ENCODE peak calls at places on chromosomes 1 and 21, in ten cellular contexts. One of them, this sample, is unnamed.
A peak's percentile ranks its signal among the peaks of the same experiment; 100 is the strongest.

GRCh38 chr1:109687641-109688499 is at the start of gene GSTM1:
- DNase-seq in stimulated activated CD4-positive, alpha-beta T cell treated with anti-CD3 and anti-CD28 coated beads, Interleukin-2, amount 100 ng/mL, for 48 hours: peak; percentile 49
- DNase-seq in fibroblast of mammary gland: peak; percentile 60
- DNase-seq in NCI-H748 treated with DMSO at 0.1 percent for 48 hours: no peak
- DNase-seq in fibroblast of lung: peak; percentile 78
- DNase-seq in activated CD8-positive, alpha-beta memory T cell treated with anti-CD3 and anti-CD28 coated beads for 1 hour: peak; percentile 65
- DNase-seq in nephron progenitor cell: peak; percentile 69
- DNase-seq in posterior cingulate gyrus: no peak
- DNase-seq in GM19239: peak; percentile 72
- DNase-seq in stimulated activated CD8-positive, alpha-beta memory T cell treated with anti-CD3 and anti-CD28 coated beads, Interleukin-15, amount 100 ng/mL, for 48 hours: no peak
- DNase-seq in this sample: no peak

GRCh38 chr1:196381544-196381943 is 226.7 kb downstream of the KCNT2 start:
- DNase-seq in stimulated activated CD4-positive, alpha-beta T cell treated with anti-CD3 and anti-CD28 coated beads, Interleukin-2, amount 100 ng/mL, for 48 hours: no peak
- DNase-seq in activated CD8-positive, alpha-beta memory T cell treated with anti-CD3 and anti-CD28 coated beads for 1 hour: no peak
- DNase-seq in GM19239: no peak
- DNase-seq in nephron progenitor cell: no peak
- DNase-seq in NCI-H748 treated with DMSO at 0.1 percent for 48 hours: peak; percentile 19
- DNase-seq in fibroblast of mammary gland: no peak
- DNase-seq in fibroblast of lung: no peak
- DNase-seq in posterior cingulate gyrus: no peak
- DNase-seq in stimulated activated CD8-positive, alpha-beta memory T cell treated with anti-CD3 and anti-CD28 coated beads, Interleukin-15, amount 100 ng/mL, for 48 hours: no peak
- DNase-seq in this sample: no peak

GRCh38 chr21:38788275-38788911 is 17.3 kb upstream of the ETS2 start:
- DNase-seq in stimulated activated CD4-positive, alpha-beta T cell treated with anti-CD3 and anti-CD28 coated beads, Interleukin-2, amount 100 ng/mL, for 48 hours: no peak
- DNase-seq in posterior cingulate gyrus: no peak
- DNase-seq in fibroblast of mammary gland: no peak
- DNase-seq in GM19239: no peak
- DNase-seq in NCI-H748 treated with DMSO at 0.1 percent for 48 hours: no peak
- DNase-seq in activated CD8-positive, alpha-beta memory T cell treated with anti-CD3 and anti-CD28 coated beads for 1 hour: no peak
- DNase-seq in stimulated activated CD8-positive, alpha-beta memory T cell treated with anti-CD3 and anti-CD28 coated beads, Interleukin-15, amount 100 ng/mL, for 48 hours: no peak
- DNase-seq in nephron progenitor cell: no peak
- DNase-seq in fibroblast of lung: no peak
- DNase-seq in this sample: no peak

GRCh38 chr21:32954353-32954752 is 71.4 kb upstream of the OLIG2 start:
- DNase-seq in posterior cingulate gyrus: no peak
- DNase-seq in activated CD8-positive, alpha-beta memory T cell treated with anti-CD3 and anti-CD28 coated beads for 1 hour: no peak
- DNase-seq in nephron progenitor cell: no peak
- DNase-seq in fibroblast of lung: no peak
- DNase-seq in stimulated activated CD8-positive, alpha-beta memory T cell treated with anti-CD3 and anti-CD28 coated beads, Interleukin-15, amount 100 ng/mL, for 48 hours: no peak
- DNase-seq in GM19239: no peak
- DNase-seq in NCI-H748 treated with DMSO at 0.1 percent for 48 hours: no peak
- DNase-seq in stimulated activated CD4-positive, alpha-beta T cell treated with anti-CD3 and anti-CD28 coated beads, Interleukin-2, amount 100 ng/mL, for 48 hours: no peak
- DNase-seq in fibroblast of mammary gland: no peak
- DNase-seq in this sample: no peak

GRCh38 chr1:182955596-182956588 is 2.9 kb upstream of the SHCBP1L start:
- DNase-seq in GM19239: no peak
- DNase-seq in activated CD8-positive, alpha-beta memory T cell treated with anti-CD3 and anti-CD28 coated beads for 1 hour: no peak
- DNase-seq in posterior cingulate gyrus: no peak
- DNase-seq in nephron progenitor cell: no peak
- DNase-seq in fibroblast of lung: peak; percentile 70
- DNase-seq in stimulated activated CD4-positive, alpha-beta T cell treated with anti-CD3 and anti-CD28 coated beads, Interleukin-2, amount 100 ng/mL, for 48 hours: no peak
- DNase-seq in stimulated activated CD8-positive, alpha-beta memory T cell treated with anti-CD3 and anti-CD28 coated beads, Interleukin-15, amount 100 ng/mL, for 48 hours: no peak
- DNase-seq in NCI-H748 treated with DMSO at 0.1 percent for 48 hours: no peak
- DNase-seq in fibroblast of mammary gland: peak; percentile 97
- DNase-seq in this sample: peak; percentile 93

GRCh38 chr1:155127105-155127671 is 488 bp upstream of the EFNA1 start:
- DNase-seq in stimulated activated CD8-positive, alpha-beta memory T cell treated with anti-CD3 and anti-CD28 coated beads, Interleukin-15, amount 100 ng/mL, for 48 hours: no peak
- DNase-seq in stimulated activated CD4-positive, alpha-beta T cell treated with anti-CD3 and anti-CD28 coated beads, Interleukin-2, amount 100 ng/mL, for 48 hours: no peak
- DNase-seq in activated CD8-positive, alpha-beta memory T cell treated with anti-CD3 and anti-CD28 coated beads for 1 hour: no peak
- DNase-seq in GM19239: no peak
- DNase-seq in posterior cingulate gyrus: peak; percentile 80
- DNase-seq in NCI-H748 treated with DMSO at 0.1 percent for 48 hours: peak; percentile 50
- DNase-seq in fibroblast of lung: peak; percentile 66
- DNase-seq in fibroblast of mammary gland: peak; percentile 70
- DNase-seq in nephron progenitor cell: peak; percentile 56
- DNase-seq in this sample: peak; percentile 35

GRCh38 chr21:44413566-44414290 is 41.6 kb upstream of the LRRC3 start:
- DNase-seq in stimulated activated CD4-positive, alpha-beta T cell treated with anti-CD3 and anti-CD28 coated beads, Interleukin-2, amount 100 ng/mL, for 48 hours: no peak
- DNase-seq in fibroblast of lung: no peak
- DNase-seq in stimulated activated CD8-positive, alpha-beta memory T cell treated with anti-CD3 and anti-CD28 coated beads, Interleukin-15, amount 100 ng/mL, for 48 hours: no peak
- DNase-seq in activated CD8-positive, alpha-beta memory T cell treated with anti-CD3 and anti-CD28 coated beads for 1 hour: no peak
- DNase-seq in posterior cingulate gyrus: peak; percentile 5
- DNase-seq in fibroblast of mammary gland: no peak
- DNase-seq in GM19239: no peak
- DNase-seq in nephron progenitor cell: no peak
- DNase-seq in NCI-H748 treated with DMSO at 0.1 percent for 48 hours: no peak
- DNase-seq in this sample: no peak

GRCh38 chr1:240522122-240522822 is 89.7 kb downstream of the GREM2 start:
- DNase-seq in activated CD8-positive, alpha-beta memory T cell treated with anti-CD3 and anti-CD28 coated beads for 1 hour: no peak
- DNase-seq in fibroblast of mammary gland: no peak
- DNase-seq in posterior cingulate gyrus: no peak
- DNase-seq in stimulated activated CD4-positive, alpha-beta T cell treated with anti-CD3 and anti-CD28 coated beads, Interleukin-2, amount 100 ng/mL, for 48 hours: no peak
- DNase-seq in nephron progenitor cell: no peak
- DNase-seq in GM19239: no peak
- DNase-seq in NCI-H748 treated with DMSO at 0.1 percent for 48 hours: peak; percentile 70
- DNase-seq in stimulated activated CD8-positive, alpha-beta memory T cell treated with anti-CD3 and anti-CD28 coated beads, Interleukin-15, amount 100 ng/mL, for 48 hours: no peak
- DNase-seq in fibroblast of lung: no peak
- DNase-seq in this sample: no peak

GRCh38 chr21:40421121-40421520 is 425.8 kb downstream of the DSCAM start:
- DNase-seq in GM19239: no peak
- DNase-seq in stimulated activated CD8-positive, alpha-beta memory T cell treated with anti-CD3 and anti-CD28 coated beads, Interleukin-15, amount 100 ng/mL, for 48 hours: no peak
- DNase-seq in nephron progenitor cell: no peak
- DNase-seq in posterior cingulate gyrus: no peak
- DNase-seq in fibroblast of mammary gland: no peak
- DNase-seq in fibroblast of lung: no peak
- DNase-seq in NCI-H748 treated with DMSO at 0.1 percent for 48 hours: no peak
- DNase-seq in activated CD8-positive, alpha-beta memory T cell treated with anti-CD3 and anti-CD28 coated beads for 1 hour: no peak
- DNase-seq in stimulated activated CD4-positive, alpha-beta T cell treated with anti-CD3 and anti-CD28 coated beads, Interleukin-2, amount 100 ng/mL, for 48 hours: no peak
- DNase-seq in this sample: no peak

GRCh38 chr21:46158666-46159300 is 3.4 kb upstream of the FTCD start:
- DNase-seq in fibroblast of mammary gland: no peak
- DNase-seq in stimulated activated CD8-positive, alpha-beta memory T cell treated with anti-CD3 and anti-CD28 coated beads, Interleukin-15, amount 100 ng/mL, for 48 hours: no peak
- DNase-seq in nephron progenitor cell: no peak
- DNase-seq in stimulated activated CD4-positive, alpha-beta T cell treated with anti-CD3 and anti-CD28 coated beads, Interleukin-2, amount 100 ng/mL, for 48 hours: no peak
- DNase-seq in posterior cingulate gyrus: peak; percentile 3
- DNase-seq in activated CD8-positive, alpha-beta memory T cell treated with anti-CD3 and anti-CD28 coated beads for 1 hour: no peak
- DNase-seq in GM19239: no peak
- DNase-seq in fibroblast of lung: no peak
- DNase-seq in NCI-H748 treated with DMSO at 0.1 percent for 48 hours: no peak
- DNase-seq in this sample: no peak

GRCh38 chr21:19853709-19854575 is 1144.3 kb upstream of the NCAM2 start:
- DNase-seq in fibroblast of mammary gland: no peak
- DNase-seq in posterior cingulate gyrus: no peak
- DNase-seq in activated CD8-positive, alpha-beta memory T cell treated with anti-CD3 and anti-CD28 coated beads for 1 hour: no peak
- DNase-seq in stimulated activated CD4-positive, alpha-beta T cell treated with anti-CD3 and anti-CD28 coated beads, Interleukin-2, amount 100 ng/mL, for 48 hours: no peak
- DNase-seq in fibroblast of lung: no peak
- DNase-seq in NCI-H748 treated with DMSO at 0.1 percent for 48 hours: peak; percentile 53
- DNase-seq in nephron progenitor cell: peak; percentile 44
- DNase-seq in stimulated activated CD8-positive, alpha-beta memory T cell treated with anti-CD3 and anti-CD28 coated beads, Interleukin-15, amount 100 ng/mL, for 48 hours: no peak
- DNase-seq in GM19239: no peak
- DNase-seq in this sample: no peak

GRCh38 chr1:168794057-168794456 is 65.1 kb upstream of the DPT start:
- DNase-seq in posterior cingulate gyrus: no peak
- DNase-seq in nephron progenitor cell: no peak
- DNase-seq in fibroblast of lung: no peak
- DNase-seq in stimulated activated CD8-positive, alpha-beta memory T cell treated with anti-CD3 and anti-CD28 coated beads, Interleukin-15, amount 100 ng/mL, for 48 hours: no peak
- DNase-seq in NCI-H748 treated with DMSO at 0.1 percent for 48 hours: no peak
- DNase-seq in GM19239: no peak
- DNase-seq in fibroblast of mammary gland: peak; percentile 43
- DNase-seq in stimulated activated CD4-positive, alpha-beta T cell treated with anti-CD3 and anti-CD28 coated beads, Interleukin-2, amount 100 ng/mL, for 48 hours: no peak
- DNase-seq in activated CD8-positive, alpha-beta memory T cell treated with anti-CD3 and anti-CD28 coated beads for 1 hour: no peak
- DNase-seq in this sample: peak; percentile 14

GRCh38 chr1:1431845-1432565 is 3.5 kb upstream of the VWA1 start:
- DNase-seq in stimulated activated CD8-positive, alpha-beta memory T cell treated with anti-CD3 and anti-CD28 coated beads, Interleukin-15, amount 100 ng/mL, for 48 hours: no peak
- DNase-seq in nephron progenitor cell: peak; percentile 60
- DNase-seq in NCI-H748 treated with DMSO at 0.1 percent for 48 hours: no peak
- DNase-seq in GM19239: peak; percentile 14
- DNase-seq in fibroblast of mammary gland: no peak
- DNase-seq in posterior cingulate gyrus: no peak
- DNase-seq in activated CD8-positive, alpha-beta memory T cell treated with anti-CD3 and anti-CD28 coated beads for 1 hour: no peak
- DNase-seq in stimulated activated CD4-positive, alpha-beta T cell treated with anti-CD3 and anti-CD28 coated beads, Interleukin-2, amount 100 ng/mL, for 48 hours: no peak
- DNase-seq in fibroblast of lung: peak; percentile 41
- DNase-seq in this sample: no peak

GRCh38 chr1:10541286-10541685 is 66.5 kb downstream of the PEX14 start:
- DNase-seq in nephron progenitor cell: no peak
- DNase-seq in GM19239: no peak
- DNase-seq in fibroblast of lung: no peak
- DNase-seq in stimulated activated CD8-positive, alpha-beta memory T cell treated with anti-CD3 and anti-CD28 coated beads, Interleukin-15, amount 100 ng/mL, for 48 hours: no peak
- DNase-seq in NCI-H748 treated with DMSO at 0.1 percent for 48 hours: no peak
- DNase-seq in activated CD8-positive, alpha-beta memory T cell treated with anti-CD3 and anti-CD28 coated beads for 1 hour: no peak
- DNase-seq in stimulated activated CD4-positive, alpha-beta T cell treated with anti-CD3 and anti-CD28 coated beads, Interleukin-2, amount 100 ng/mL, for 48 hours: no peak
- DNase-seq in posterior cingulate gyrus: no peak
- DNase-seq in fibroblast of mammary gland: no peak
- DNase-seq in this sample: no peak

GRCh38 chr1:168079761-168080160 is 57.0 kb downstream of the GPR161 start:
- DNase-seq in stimulated activated CD4-positive, alpha-beta T cell treated with anti-CD3 and anti-CD28 coated beads, Interleukin-2, amount 100 ng/mL, for 48 hours: no peak
- DNase-seq in fibroblast of mammary gland: peak; percentile 66
- DNase-seq in GM19239: no peak
- DNase-seq in activated CD8-positive, alpha-beta memory T cell treated with anti-CD3 and anti-CD28 coated beads for 1 hour: no peak
- DNase-seq in nephron progenitor cell: no peak
- DNase-seq in NCI-H748 treated with DMSO at 0.1 percent for 48 hours: no peak
- DNase-seq in posterior cingulate gyrus: no peak
- DNase-seq in fibroblast of lung: no peak
- DNase-seq in stimulated activated CD8-positive, alpha-beta memory T cell treated with anti-CD3 and anti-CD28 coated beads, Interleukin-15, amount 100 ng/mL, for 48 hours: no peak
- DNase-seq in this sample: peak; percentile 18

GRCh38 chr1:66217021-66217420 is 316.9 kb upstream of the SGIP1 start:
- DNase-seq in activated CD8-positive, alpha-beta memory T cell treated with anti-CD3 and anti-CD28 coated beads for 1 hour: no peak
- DNase-seq in nephron progenitor cell: no peak
- DNase-seq in GM19239: no peak
- DNase-seq in NCI-H748 treated with DMSO at 0.1 percent for 48 hours: no peak
- DNase-seq in stimulated activated CD4-positive, alpha-beta T cell treated with anti-CD3 and anti-CD28 coated beads, Interleukin-2, amount 100 ng/mL, for 48 hours: no peak
- DNase-seq in posterior cingulate gyrus: no peak
- DNase-seq in fibroblast of mammary gland: peak; percentile 92
- DNase-seq in fibroblast of lung: peak; percentile 28
- DNase-seq in stimulated activated CD8-positive, alpha-beta memory T cell treated with anti-CD3 and anti-CD28 coated beads, Interleukin-15, amount 100 ng/mL, for 48 hours: no peak
- DNase-seq in this sample: peak; percentile 42

GRCh38 chr1:33997127-33998047 is 133.5 kb downstream of the HMGB4 start:
- DNase-seq in nephron progenitor cell: no peak
- DNase-seq in activated CD8-positive, alpha-beta memory T cell treated with anti-CD3 and anti-CD28 coated beads for 1 hour: no peak
- DNase-seq in fibroblast of lung: no peak
- DNase-seq in posterior cingulate gyrus: no peak
- DNase-seq in stimulated activated CD8-positive, alpha-beta memory T cell treated with anti-CD3 and anti-CD28 coated beads, Interleukin-15, amount 100 ng/mL, for 48 hours: no peak
- DNase-seq in GM19239: no peak
- DNase-seq in stimulated activated CD4-positive, alpha-beta T cell treated with anti-CD3 and anti-CD28 coated beads, Interleukin-2, amount 100 ng/mL, for 48 hours: no peak
- DNase-seq in fibroblast of mammary gland: no peak
- DNase-seq in NCI-H748 treated with DMSO at 0.1 percent for 48 hours: no peak
- DNase-seq in this sample: no peak

GRCh38 chr1:2592672-2593071 is 6.1 kb downstream of the PRXL2B start:
- DNase-seq in activated CD8-positive, alpha-beta memory T cell treated with anti-CD3 and anti-CD28 coated beads for 1 hour: no peak
- DNase-seq in nephron progenitor cell: no peak
- DNase-seq in stimulated activated CD8-positive, alpha-beta memory T cell treated with anti-CD3 and anti-CD28 coated beads, Interleukin-15, amount 100 ng/mL, for 48 hours: no peak
- DNase-seq in NCI-H748 treated with DMSO at 0.1 percent for 48 hours: no peak
- DNase-seq in posterior cingulate gyrus: no peak
- DNase-seq in GM19239: no peak
- DNase-seq in fibroblast of mammary gland: no peak
- DNase-seq in fibroblast of lung: no peak
- DNase-seq in stimulated activated CD4-positive, alpha-beta T cell treated with anti-CD3 and anti-CD28 coated beads, Interleukin-2, amount 100 ng/mL, for 48 hours: no peak
- DNase-seq in this sample: no peak

GRCh38 chr1:169945171-169945570 is 51.5 kb upstream of the SCYL3 start:
- DNase-seq in activated CD8-positive, alpha-beta memory T cell treated with anti-CD3 and anti-CD28 coated beads for 1 hour: no peak
- DNase-seq in nephron progenitor cell: no peak
- DNase-seq in GM19239: no peak
- DNase-seq in fibroblast of mammary gland: no peak
- DNase-seq in stimulated activated CD4-positive, alpha-beta T cell treated with anti-CD3 and anti-CD28 coated beads, Interleukin-2, amount 100 ng/mL, for 48 hours: no peak
- DNase-seq in fibroblast of lung: no peak
- DNase-seq in NCI-H748 treated with DMSO at 0.1 percent for 48 hours: no peak
- DNase-seq in posterior cingulate gyrus: no peak
- DNase-seq in stimulated activated CD8-positive, alpha-beta memory T cell treated with anti-CD3 and anti-CD28 coated beads, Interleukin-15, amount 100 ng/mL, for 48 hours: no peak
- DNase-seq in this sample: no peak

GRCh38 chr1:96973605-96974004 is 252.0 kb downstream of the PTBP2 start:
- DNase-seq in stimulated activated CD8-positive, alpha-beta memory T cell treated with anti-CD3 and anti-CD28 coated beads, Interleukin-15, amount 100 ng/mL, for 48 hours: no peak
- DNase-seq in fibroblast of mammary gland: peak; percentile 47
- DNase-seq in NCI-H748 treated with DMSO at 0.1 percent for 48 hours: no peak
- DNase-seq in nephron progenitor cell: no peak
- DNase-seq in posterior cingulate gyrus: no peak
- DNase-seq in GM19239: no peak
- DNase-seq in activated CD8-positive, alpha-beta memory T cell treated with anti-CD3 and anti-CD28 coated beads for 1 hour: no peak
- DNase-seq in fibroblast of lung: no peak
- DNase-seq in stimulated activated CD4-positive, alpha-beta T cell treated with anti-CD3 and anti-CD28 coated beads, Interleukin-2, amount 100 ng/mL, for 48 hours: no peak
- DNase-seq in this sample: peak; percentile 50

GRCh38 chr1:204150702-204151561 is 912 bp downstream of the ETNK2 start:
- DNase-seq in nephron progenitor cell: peak; percentile 34
- DNase-seq in stimulated activated CD4-positive, alpha-beta T cell treated with anti-CD3 and anti-CD28 coated beads, Interleukin-2, amount 100 ng/mL, for 48 hours: no peak
- DNase-seq in stimulated activated CD8-positive, alpha-beta memory T cell treated with anti-CD3 and anti-CD28 coated beads, Interleukin-15, amount 100 ng/mL, for 48 hours: no peak
- DNase-seq in posterior cingulate gyrus: no peak
- DNase-seq in fibroblast of lung: no peak
- DNase-seq in fibroblast of mammary gland: no peak
- DNase-seq in GM19239: no peak
- DNase-seq in NCI-H748 treated with DMSO at 0.1 percent for 48 hours: no peak
- DNase-seq in activated CD8-positive, alpha-beta memory T cell treated with anti-CD3 and anti-CD28 coated beads for 1 hour: no peak
- DNase-seq in this sample: no peak

GRCh38 chr1:8077120-8077573 is 51.0 kb upstream of the ERRFI1 start:
- DNase-seq in stimulated activated CD4-positive, alpha-beta T cell treated with anti-CD3 and anti-CD28 coated beads, Interleukin-2, amount 100 ng/mL, for 48 hours: no peak
- DNase-seq in fibroblast of lung: peak; percentile 92
- DNase-seq in posterior cingulate gyrus: no peak
- DNase-seq in activated CD8-positive, alpha-beta memory T cell treated with anti-CD3 and anti-CD28 coated beads for 1 hour: no peak
- DNase-seq in GM19239: no peak
- DNase-seq in stimulated activated CD8-positive, alpha-beta memory T cell treated with anti-CD3 and anti-CD28 coated beads, Interleukin-15, amount 100 ng/mL, for 48 hours: no peak
- DNase-seq in nephron progenitor cell: no peak
- DNase-seq in NCI-H748 treated with DMSO at 0.1 percent for 48 hours: no peak
- DNase-seq in fibroblast of mammary gland: peak; percentile 99
- DNase-seq in this sample: peak; percentile 100

GRCh38 chr1:45608475-45609156 is 15.2 kb downstream of the CCDC17 start:
- DNase-seq in GM19239: no peak
- DNase-seq in stimulated activated CD8-positive, alpha-beta memory T cell treated with anti-CD3 and anti-CD28 coated beads, Interleukin-15, amount 100 ng/mL, for 48 hours: no peak
- DNase-seq in NCI-H748 treated with DMSO at 0.1 percent for 48 hours: no peak
- DNase-seq in fibroblast of lung: no peak
- DNase-seq in posterior cingulate gyrus: no peak
- DNase-seq in stimulated activated CD4-positive, alpha-beta T cell treated with anti-CD3 and anti-CD28 coated beads, Interleukin-2, amount 100 ng/mL, for 48 hours: no peak
- DNase-seq in fibroblast of mammary gland: no peak
- DNase-seq in nephron progenitor cell: no peak
- DNase-seq in activated CD8-positive, alpha-beta memory T cell treated with anti-CD3 and anti-CD28 coated beads for 1 hour: no peak
- DNase-seq in this sample: no peak

GRCh38 chr1:99306056-99306455 is 41.8 kb downstream of the PLPPR4 start:
- DNase-seq in stimulated activated CD8-positive, alpha-beta memory T cell treated with anti-CD3 and anti-CD28 coated beads, Interleukin-15, amount 100 ng/mL, for 48 hours: no peak
- DNase-seq in GM19239: no peak
- DNase-seq in NCI-H748 treated with DMSO at 0.1 percent for 48 hours: no peak
- DNase-seq in activated CD8-positive, alpha-beta memory T cell treated with anti-CD3 and anti-CD28 coated beads for 1 hour: no peak
- DNase-seq in posterior cingulate gyrus: no peak
- DNase-seq in stimulated activated CD4-positive, alpha-beta T cell treated with anti-CD3 and anti-CD28 coated beads, Interleukin-2, amount 100 ng/mL, for 48 hours: no peak
- DNase-seq in nephron progenitor cell: no peak
- DNase-seq in fibroblast of lung: no peak
- DNase-seq in fibroblast of mammary gland: no peak
- DNase-seq in this sample: no peak

GRCh38 chr1:67604778-67605177 is 80.2 kb upstream of the GADD45A start:
- DNase-seq in nephron progenitor cell: no peak
- DNase-seq in GM19239: no peak
- DNase-seq in stimulated activated CD4-positive, alpha-beta T cell treated with anti-CD3 and anti-CD28 coated beads, Interleukin-2, amount 100 ng/mL, for 48 hours: no peak
- DNase-seq in fibroblast of mammary gland: no peak
- DNase-seq in fibroblast of lung: no peak
- DNase-seq in stimulated activated CD8-positive, alpha-beta memory T cell treated with anti-CD3 and anti-CD28 coated beads, Interleukin-15, amount 100 ng/mL, for 48 hours: no peak
- DNase-seq in NCI-H748 treated with DMSO at 0.1 percent for 48 hours: no peak
- DNase-seq in activated CD8-positive, alpha-beta memory T cell treated with anti-CD3 and anti-CD28 coated beads for 1 hour: no peak
- DNase-seq in posterior cingulate gyrus: no peak
- DNase-seq in this sample: no peak

GRCh38 chr21:26135520-26135919 is 35.0 kb downstream of the APP start:
- DNase-seq in NCI-H748 treated with DMSO at 0.1 percent for 48 hours: no peak
- DNase-seq in stimulated activated CD4-positive, alpha-beta T cell treated with anti-CD3 and anti-CD28 coated beads, Interleukin-2, amount 100 ng/mL, for 48 hours: no peak
- DNase-seq in stimulated activated CD8-positive, alpha-beta memory T cell treated with anti-CD3 and anti-CD28 coated beads, Interleukin-15, amount 100 ng/mL, for 48 hours: no peak
- DNase-seq in GM19239: no peak
- DNase-seq in activated CD8-positive, alpha-beta memory T cell treated with anti-CD3 and anti-CD28 coated beads for 1 hour: no peak
- DNase-seq in posterior cingulate gyrus: no peak
- DNase-seq in fibroblast of mammary gland: no peak
- DNase-seq in nephron progenitor cell: no peak
- DNase-seq in fibroblast of lung: no peak
- DNase-seq in this sample: no peak

GRCh38 chr1:208089971-208090755 is 154.0 kb downstream of the PLXNA2 start:
- DNase-seq in stimulated activated CD8-positive, alpha-beta memory T cell treated with anti-CD3 and anti-CD28 coated beads, Interleukin-15, amount 100 ng/mL, for 48 hours: no peak
- DNase-seq in GM19239: no peak
- DNase-seq in fibroblast of lung: peak; percentile 64
- DNase-seq in nephron progenitor cell: peak; percentile 35
- DNase-seq in activated CD8-positive, alpha-beta memory T cell treated with anti-CD3 and anti-CD28 coated beads for 1 hour: no peak
- DNase-seq in fibroblast of mammary gland: peak; percentile 17
- DNase-seq in NCI-H748 treated with DMSO at 0.1 percent for 48 hours: no peak
- DNase-seq in stimulated activated CD4-positive, alpha-beta T cell treated with anti-CD3 and anti-CD28 coated beads, Interleukin-2, amount 100 ng/mL, for 48 hours: no peak
- DNase-seq in posterior cingulate gyrus: no peak
- DNase-seq in this sample: peak; percentile 96

GRCh38 chr1:226675720-226676357 is 63.2 kb downstream of the ITPKB start:
- DNase-seq in stimulated activated CD4-positive, alpha-beta T cell treated with anti-CD3 and anti-CD28 coated beads, Interleukin-2, amount 100 ng/mL, for 48 hours: no peak
- DNase-seq in NCI-H748 treated with DMSO at 0.1 percent for 48 hours: no peak
- DNase-seq in posterior cingulate gyrus: no peak
- DNase-seq in fibroblast of mammary gland: no peak
- DNase-seq in nephron progenitor cell: no peak
- DNase-seq in GM19239: no peak
- DNase-seq in fibroblast of lung: no peak
- DNase-seq in stimulated activated CD8-positive, alpha-beta memory T cell treated with anti-CD3 and anti-CD28 coated beads, Interleukin-15, amount 100 ng/mL, for 48 hours: no peak
- DNase-seq in activated CD8-positive, alpha-beta memory T cell treated with anti-CD3 and anti-CD28 coated beads for 1 hour: no peak
- DNase-seq in this sample: no peak